ENCODE peak calls at places on chromosome 17, in six cellular contexts. One of them, this sample, is unnamed.

GRCh38 chr17:62792122-62792800 is 15.9 kb downstream of the MARCHF10 start:
- DNase-seq in left ventricle myocardium inferior: no peak
- DNase-seq in effector memory CD4-positive, alpha-beta T cell: no peak
- DNase-seq in small intestine: no peak
- DNase-seq in uterus: no peak
- DNase-seq in cardiac muscle cell: peak; percentile 62
- DNase-seq in this sample: peak; percentile 87

GRCh38 chr17:7108981-7109380 is 5.6 kb downstream of the ASGR2 start:
- DNase-seq in left ventricle myocardium inferior: no peak
- DNase-seq in effector memory CD4-positive, alpha-beta T cell: no peak
- DNase-seq in small intestine: no peak
- DNase-seq in uterus: no peak
- DNase-seq in cardiac muscle cell: no peak
- DNase-seq in this sample: no peak

GRCh38 chr17:73340093-73340596 is 28.3 kb upstream of the CDC42EP4 start:
- DNase-seq in left ventricle myocardium inferior: no peak
- DNase-seq in effector memory CD4-positive, alpha-beta T cell: no peak
- DNase-seq in small intestine: peak; percentile 86
- DNase-seq in uterus: peak; percentile 67
- DNase-seq in cardiac muscle cell: peak; percentile 91
- DNase-seq in this sample: peak; percentile 93

GRCh38 chr17:39769974-39770587 is 32.3 kb downstream of the GRB7 start:
- DNase-seq in left ventricle myocardium inferior: no peak
- DNase-seq in effector memory CD4-positive, alpha-beta T cell: peak; percentile 47
- DNase-seq in small intestine: peak; percentile 48
- DNase-seq in uterus: no peak
- DNase-seq in cardiac muscle cell: no peak
- DNase-seq in this sample: no peak

GRCh38 chr17:30323262-30323894 is 10.5 kb downstream of the TMIGD1 start:
- DNase-seq in left ventricle myocardium inferior: no peak
- DNase-seq in effector memory CD4-positive, alpha-beta T cell: peak; percentile 20
- DNase-seq in small intestine: no peak
- DNase-seq in uterus: no peak
- DNase-seq in cardiac muscle cell: no peak
- DNase-seq in this sample: no peak

GRCh38 chr17:74485841-74486240 is 19.4 kb downstream of the CD300A start:
- DNase-seq in left ventricle myocardium inferior: no peak
- DNase-seq in effector memory CD4-positive, alpha-beta T cell: no peak
- DNase-seq in small intestine: no peak
- DNase-seq in uterus: no peak
- DNase-seq in cardiac muscle cell: no peak
- DNase-seq in this sample: no peak

GRCh38 chr17:21174186-21174585 is 39.8 kb downstream of the TMEM11 start:
- DNase-seq in left ventricle myocardium inferior: no peak
- DNase-seq in effector memory CD4-positive, alpha-beta T cell: no peak
- DNase-seq in small intestine: no peak
- DNase-seq in uterus: no peak
- DNase-seq in cardiac muscle cell: no peak
- DNase-seq in this sample: no peak

GRCh38 chr17:40290629-40291296 is 3.1 kb downstream of the CDC6 start:
- DNase-seq in left ventricle myocardium inferior: no peak
- DNase-seq in effector memory CD4-positive, alpha-beta T cell: no peak
- DNase-seq in small intestine: peak; percentile 75
- DNase-seq in uterus: no peak
- DNase-seq in cardiac muscle cell: peak; percentile 91
- DNase-seq in this sample: peak; percentile 66

GRCh38 chr17:68453991-68454665 is 3.2 kb downstream of the WIPI1 start:
- DNase-seq in left ventricle myocardium inferior: no peak
- DNase-seq in effector memory CD4-positive, alpha-beta T cell: no peak
- DNase-seq in small intestine: no peak
- DNase-seq in uterus: no peak
- DNase-seq in cardiac muscle cell: no peak
- DNase-seq in this sample: no peak

GRCh38 chr17:55492951-55493350 is 18.3 kb downstream of the SMIM36 start:
- DNase-seq in left ventricle myocardium inferior: no peak
- DNase-seq in effector memory CD4-positive, alpha-beta T cell: no peak
- DNase-seq in small intestine: no peak
- DNase-seq in uterus: no peak
- DNase-seq in cardiac muscle cell: no peak
- DNase-seq in this sample: no peak

GRCh38 chr17:19647697-19648474 is 665 bp upstream of the ALDH3A2 start:
- DNase-seq in left ventricle myocardium inferior: peak; percentile 68
- DNase-seq in effector memory CD4-positive, alpha-beta T cell: no peak
- DNase-seq in small intestine: peak; percentile 55
- DNase-seq in uterus: peak; percentile 76
- DNase-seq in cardiac muscle cell: peak; percentile 82
- DNase-seq in this sample: peak; percentile 59

GRCh38 chr17:70636517-70637133 is 467.3 kb downstream of the KCNJ2 start:
- DNase-seq in left ventricle myocardium inferior: no peak
- DNase-seq in effector memory CD4-positive, alpha-beta T cell: no peak
- DNase-seq in small intestine: peak; percentile 53
- DNase-seq in uterus: no peak
- DNase-seq in cardiac muscle cell: peak; percentile 63
- DNase-seq in this sample: peak; percentile 23

GRCh38 chr17:1746975-1747543 is 4.4 kb downstream of the SERPINF2 start:
- DNase-seq in left ventricle myocardium inferior: no peak
- DNase-seq in effector memory CD4-positive, alpha-beta T cell: no peak
- DNase-seq in small intestine: peak; percentile 78
- DNase-seq in uterus: peak; percentile 70
- DNase-seq in cardiac muscle cell: peak; percentile 44
- DNase-seq in this sample: no peak

GRCh38 chr17:40342575-40343058 is 21.9 kb downstream of the GJD3 start:
- DNase-seq in left ventricle myocardium inferior: no peak
- DNase-seq in effector memory CD4-positive, alpha-beta T cell: no peak
- DNase-seq in small intestine: peak; percentile 46
- DNase-seq in uterus: no peak
- DNase-seq in cardiac muscle cell: no peak
- DNase-seq in this sample: no peak

GRCh38 chr17:65917560-65917959 is 274.4 kb downstream of the CEP112 start:
- DNase-seq in left ventricle myocardium inferior: no peak
- DNase-seq in effector memory CD4-positive, alpha-beta T cell: no peak
- DNase-seq in small intestine: peak; percentile 5
- DNase-seq in uterus: no peak
- DNase-seq in cardiac muscle cell: no peak
- DNase-seq in this sample: no peak

GRCh38 chr17:45298546-45299285 is 18.1 kb downstream of the MAP3K14 start:
- DNase-seq in left ventricle myocardium inferior: no peak
- DNase-seq in effector memory CD4-positive, alpha-beta T cell: no peak
- DNase-seq in small intestine: no peak
- DNase-seq in uterus: no peak
- DNase-seq in cardiac muscle cell: no peak
- DNase-seq in this sample: no peak

GRCh38 chr17:57522436-57523005 is 222.6 kb downstream of the CCDC182 start:
- DNase-seq in left ventricle myocardium inferior: no peak
- DNase-seq in effector memory CD4-positive, alpha-beta T cell: no peak
- DNase-seq in small intestine: no peak
- DNase-seq in uterus: no peak
- DNase-seq in cardiac muscle cell: no peak
- DNase-seq in this sample: no peak

GRCh38 chr17:78125138-78125913 is 3.2 kb downstream of the TMC6 start:
- DNase-seq in left ventricle myocardium inferior: no peak
- DNase-seq in effector memory CD4-positive, alpha-beta T cell: no peak
- DNase-seq in small intestine: no peak
- DNase-seq in uterus: no peak
- DNase-seq in cardiac muscle cell: no peak
- DNase-seq in this sample: no peak
- H3K4me3 ChIP-seq in left ventricle myocardium inferior: peak overlapping the region; percentile 82
- H3K4me3 ChIP-seq in effector memory CD4-positive, alpha-beta T cell: peak overlapping the region; percentile 97
- H3K4me3 ChIP-seq in small intestine: no peak overlapping the region
- H3K4me3 ChIP-seq in uterus: no peak overlapping the region
- H3K4me3 ChIP-seq in cardiac muscle cell: no peak overlapping the region
- H3K4me3 ChIP-seq in this sample: no peak overlapping the region

DNA sequence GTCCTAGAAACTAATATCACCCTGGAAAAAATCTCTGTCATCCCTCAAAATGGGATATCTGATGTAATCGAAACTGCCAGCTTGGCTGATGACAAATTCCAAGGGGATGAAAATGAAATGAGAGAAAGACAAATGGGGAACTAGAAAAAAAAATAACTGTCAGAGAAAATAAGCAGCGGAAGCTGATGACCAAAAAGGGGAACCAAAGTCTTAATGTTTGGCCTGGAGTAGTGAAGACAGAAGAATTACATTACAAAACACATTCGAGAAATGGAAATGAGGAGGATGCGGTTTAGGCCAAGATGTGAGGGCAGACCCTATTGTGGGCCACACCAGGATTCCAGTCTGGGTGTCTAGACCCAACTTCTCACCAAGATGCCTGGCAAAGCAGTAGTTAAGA is 12.5 kb upstream of the CCL2 start:
- DNase-seq in left ventricle myocardium inferior: no peak
- DNase-seq in effector memory CD4-positive, alpha-beta T cell: no peak
- DNase-seq in small intestine: no peak
- DNase-seq in uterus: no peak
- DNase-seq in cardiac muscle cell: no peak
- DNase-seq in this sample: no peak
- H3K4me1 ChIP-seq in left ventricle myocardium inferior: peaks cover 69% of the 10 kb centered on the region
- H3K4me1 ChIP-seq in effector memory CD4-positive, alpha-beta T cell: no peaks in the 10 kb centered on the region
- H3K4me1 ChIP-seq in small intestine: no peaks in the 10 kb centered on the region
- H3K4me1 ChIP-seq in uterus: peaks cover 4% of the 10 kb centered on the region
- H3K4me1 ChIP-seq in cardiac muscle cell: no peaks in the 10 kb centered on the region
- H3K4me1 ChIP-seq in this sample: peaks cover 40% of the 10 kb centered on the region

DNA sequence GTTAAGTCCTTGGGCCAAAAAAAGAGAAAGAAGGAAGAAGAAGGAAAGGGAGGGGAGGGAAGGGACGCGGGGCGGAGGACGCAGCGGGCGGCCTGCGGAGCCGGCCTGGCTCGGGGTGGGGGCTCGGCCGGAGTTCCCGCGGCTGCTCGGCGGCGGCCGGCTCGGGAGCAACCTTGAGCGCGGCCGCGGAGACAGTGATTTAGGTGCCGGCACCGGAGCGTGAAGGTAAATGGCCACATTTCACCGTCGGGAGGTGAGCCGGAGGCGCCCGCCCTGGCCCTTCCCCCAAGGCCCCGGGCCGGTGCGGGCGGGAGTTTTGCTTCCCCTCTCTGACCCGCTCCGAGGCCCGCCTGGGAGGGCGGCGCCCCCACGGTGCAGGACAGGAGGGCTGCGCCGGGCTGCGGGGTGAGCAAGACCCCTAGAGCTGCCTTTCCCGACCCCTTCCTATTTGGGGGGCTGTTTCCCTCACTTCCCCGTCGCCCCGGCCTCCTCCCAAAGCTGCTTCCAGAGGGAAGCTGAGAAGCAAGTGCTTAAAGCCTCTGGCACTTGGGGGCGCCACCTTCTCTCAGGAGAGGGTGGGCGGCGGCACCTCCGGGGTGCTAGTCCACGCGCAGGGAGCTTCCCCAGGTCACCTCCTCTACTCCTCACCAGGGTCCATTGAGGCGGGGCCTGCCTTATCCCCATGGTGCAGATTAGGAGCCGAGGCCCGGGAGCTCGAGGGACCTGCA is 56.5 kb downstream of the MRM1 start:
- DNase-seq in left ventricle myocardium inferior: no peak
- DNase-seq in effector memory CD4-positive, alpha-beta T cell: no peak
- DNase-seq in small intestine: no peak
- DNase-seq in uterus: peak; percentile 19
- DNase-seq in cardiac muscle cell: peak; percentile 27
- DNase-seq in this sample: no peak
- H3K4me3 ChIP-seq in left ventricle myocardium inferior: peak overlapping the region; percentile 64
- H3K4me3 ChIP-seq in effector memory CD4-positive, alpha-beta T cell: peak overlapping the region; percentile 30
- H3K4me3 ChIP-seq in small intestine: no peak overlapping the region
- H3K4me3 ChIP-seq in uterus: peak overlapping the region; percentile 15
- H3K4me3 ChIP-seq in cardiac muscle cell: peak overlapping the region; percentile 36
- H3K4me3 ChIP-seq in this sample: no peak overlapping the region

GRCh38 chr17:42135664-42136653 is 13.4 kb downstream of the HSPB9 start:
- DNase-seq in left ventricle myocardium inferior: peak; percentile 75
- DNase-seq in effector memory CD4-positive, alpha-beta T cell: no peak
- DNase-seq in small intestine: peak; percentile 98
- DNase-seq in uterus: no peak
- DNase-seq in cardiac muscle cell: peak; percentile 86
- DNase-seq in this sample: no peak

GRCh38 chr17:42142371-42142896 is 12.4 kb downstream of the RAB5C start:
- DNase-seq in left ventricle myocardium inferior: no peak
- DNase-seq in effector memory CD4-positive, alpha-beta T cell: no peak
- DNase-seq in small intestine: no peak
- DNase-seq in uterus: no peak
- DNase-seq in cardiac muscle cell: peak; percentile 16
- DNase-seq in this sample: peak; percentile 53

GRCh38 chr17:42141382-42141781 is 13.4 kb downstream of the RAB5C start:
- DNase-seq in left ventricle myocardium inferior: no peak
- DNase-seq in effector memory CD4-positive, alpha-beta T cell: no peak
- DNase-seq in small intestine: no peak
- DNase-seq in uterus: no peak
- DNase-seq in cardiac muscle cell: no peak
- DNase-seq in this sample: no peak

GRCh38 chr17:42136654-42137051 is 14.0 kb downstream of the HSPB9 start:
- DNase-seq in left ventricle myocardium inferior: no peak
- DNase-seq in effector memory CD4-positive, alpha-beta T cell: no peak
- DNase-seq in small intestine: no peak
- DNase-seq in uterus: no peak
- DNase-seq in cardiac muscle cell: no peak
- DNase-seq in this sample: no peak

GRCh38 chr17:42139093-42139492 is 15.7 kb downstream of the RAB5C start:
- DNase-seq in left ventricle myocardium inferior: no peak
- DNase-seq in effector memory CD4-positive, alpha-beta T cell: no peak
- DNase-seq in small intestine: no peak
- DNase-seq in uterus: no peak
- DNase-seq in cardiac muscle cell: no peak
- DNase-seq in this sample: no peak
- H3K4me1 ChIP-seq in left ventricle myocardium inferior: peaks cover 95% of the 10 kb centered on the region
- H3K4me1 ChIP-seq in effector memory CD4-positive, alpha-beta T cell: no peaks in the 10 kb centered on the region
- H3K4me1 ChIP-seq in small intestine: peaks cover 8% of the 10 kb centered on the region
- H3K4me1 ChIP-seq in uterus: peaks cover 13% of the 10 kb centered on the region
- H3K4me1 ChIP-seq in cardiac muscle cell: peaks cover 32% of the 10 kb centered on the region
- H3K4me1 ChIP-seq in this sample: peaks cover 36% of the 10 kb centered on the region